ENCODE peak calls at places on chromosomes 1 and 21, in five cellular contexts. V is activated naive CD8-positive, alpha-beta T cell treated with anti-CD3 and anti-CD28 coated beads for 36 hours; Q is putamen; I is fibroblast of lung; K is activated CD4-positive, CD25-positive, alpha-beta regulatory T cell. D is an unnamed sample.

GRCh38 chr1:53498555-53499142 is 39.5 kb downstream of the DMRTB1 start:
- DNase-seq in Q (no peak), V (no peak), K (no peak), I (no peak), D (no peak)

GRCh38 chr1:911875-912739 is 11.6 kb upstream of the SAMD11 start:
- DNase-seq in I (no peak), K (no peak), V (no peak), Q (no peak), D (no peak)

GRCh38 chr1:219340796-219341195 is 167.1 kb downstream of the LYPLAL1 start:
- DNase-seq in I (peak; percentile 21), Q (no peak), K (no peak), V (no peak), D (no peak)

GRCh38 chr21:46661627-46662366 is 26.3 kb downstream of the PRMT2 start:
- DNase-seq in K (no peak), I (no peak), V (no peak), Q (no peak), D (no peak)

GRCh38 chr21:32392299-32392879 is 423 bp downstream of the URB1 start:
- DNase-seq in K (no peak), V (no peak), I (no peak), Q (no peak), D (no peak)

GRCh38 chr1:213474054-213474453 is 423.0 kb downstream of the RPS6KC1 start:
- DNase-seq in I (no peak), Q (no peak), V (no peak), K (no peak), D (peak; percentile 31)

GRCh38 chr1:8133190-8133589 is 107.1 kb upstream of the ERRFI1 start:
- DNase-seq in Q (no peak), K (no peak), I (no peak), V (no peak), D (no peak)

GRCh38 chr1:43303477-43304286 is 2.9 kb downstream of the TIE1 start:
- DNase-seq in K (no peak), I (no peak), Q (no peak), V (no peak), D (no peak)